ENCODE peak calls at places on chromosomes 3 and 15, in five cellular contexts. K is sigmoid colon, R is esophagus squamous epithelium, L is GM12892, W is uterus. V is an unnamed sample.

GRCh38 chr3:100067589-100067988 is 46.7 kb downstream of the FILIP1L start:
- DNase-seq in K (no peak), R (no peak), L (no peak), W (no peak), V (no peak)

GRCh38 chr3:176872771-176873209 is 324.5 kb downstream of the TBL1XR1 start:
- DNase-seq in K (no peak), R (no peak), L (no peak), W (no peak), V (peak)

GRCh38 chr3:132659370-132660055 is at the start of gene ACAD11:
- DNase-seq in K (peak), R (no peak), L (peak), W (peak), V (peak)

GRCh38 chr3:172557515-172558220 is 34.4 kb upstream of the TNFSF10 start:
- DNase-seq in K (no peak), R (no peak), L (no peak), W (no peak), V (no peak)

GRCh38 chr15:71806452-71806931 is 3.9 kb upstream of the NR2E3 start:
- DNase-seq in K (no peak), R (no peak), L (no peak), W (no peak), V (no peak)

GRCh38 chr3:80238606-80239005 is 470.8 kb upstream of the ROBO1 start:
- DNase-seq in K (no peak), R (no peak), L (no peak), W (no peak), V (no peak)

GRCh38 chr3:42351221-42351620 is 59.2 kb downstream of the LYZL4 start:
- DNase-seq in K (no peak), R (no peak), L (no peak), W (no peak), V (no peak)

GRCh38 chr3:4849136-4849535 is 130.1 kb upstream of the BHLHE40 start:
- DNase-seq in K (no peak), R (no peak), L (no peak), W (no peak), V (no peak)

GRCh38 chr3:133572158-133573053 is 1.1 kb upstream of the CDV3 start:
- DNase-seq in K (no peak), R (no peak), L (no peak), W (no peak), V (no peak)

GRCh38 chr3:158456114-158456513 is 114.9 kb upstream of the MLF1 start:
- DNase-seq in K (no peak), R (no peak), L (no peak), W (no peak), V (no peak)

GRCh38 chr15:91975241-91975978 is 121.9 kb downstream of the SLCO3A1 start:
- DNase-seq in K (no peak), R (no peak), L (no peak), W (no peak), V (no peak)

GRCh38 chr3:50442940-50443579 is 60.4 kb downstream of the CACNA2D2 start:
- DNase-seq in K (no peak), R (no peak), L (no peak), W (no peak), V (no peak)

GRCh38 chr3:152175576-152175883 is 93.2 kb upstream of the MBNL1 start:
- DNase-seq in K (no peak), R (no peak), L (no peak), W (no peak), V (no peak)

GRCh38 chr15:58574612-58575011 is 142.8 kb downstream of the LIPC start:
- DNase-seq in K (no peak), R (no peak), L (no peak), W (no peak), V (no peak)

GRCh38 chr3:184003187-184003967 is 14.3 kb downstream of the ABCC5 start:
- DNase-seq in K (no peak), R (no peak), L (no peak), W (no peak), V (no peak)

GRCh38 chr15:91871138-91871537 is 17.6 kb downstream of the SLCO3A1 start:
- DNase-seq in K (no peak), R (no peak), L (no peak), W (no peak), V (no peak)

GRCh38 chr3:53159415-53160135 is 1.4 kb upstream of the PRKCD start:
- DNase-seq in K (no peak), R (no peak), L (no peak), W (no peak), V (no peak)

GRCh38 chr3:157573281-157573680 is 70.1 kb upstream of the VEPH1 start:
- DNase-seq in K (no peak), R (no peak), L (no peak), W (no peak), V (no peak)

GRCh38 chr15:92636950-92637481 is 18.6 kb downstream of the FAM174B start:
- DNase-seq in K (no peak), R (no peak), L (no peak), W (peak), V (no peak)

GRCh38 chr3:46242120-46242519 is at the start of gene CCR3:
- DNase-seq in K (no peak), R (no peak), L (no peak), W (no peak), V (no peak)

GRCh38 chr15:73051402-73051810 is 857 bp upstream of the NEO1 start:
- DNase-seq in K (peak), R (no peak), L (no peak), W (peak), V (peak)

GRCh38 chr3:154247806-154248480 is 76.3 kb downstream of the DHX36 start:
- DNase-seq in K (no peak), R (no peak), L (no peak), W (no peak), V (no peak)

GRCh38 chr3:43098761-43099160 is 7.1 kb downstream of the POMGNT2 start:
- DNase-seq in K (no peak), R (no peak), L (no peak), W (no peak), V (no peak)

GRCh38 chr15:51117270-51117669 is 22.6 kb upstream of the TNFAIP8L3 start:
- DNase-seq in K (no peak), R (no peak), L (no peak), W (no peak), V (no peak)

GRCh38 chr3:61250784-61251173 is 473 bp downstream of the FHIT start:
- DNase-seq in K (peak), R (peak), L (no peak), W (peak), V (peak)

GRCh38 chr15:69615756-69616155 is 163.1 kb downstream of the RPLP1 start:
- DNase-seq in K (no peak), R (no peak), L (no peak), W (no peak), V (no peak)

GRCh38 chr15:87267798-87268197 is 988.7 kb downstream of the NTRK3 start:
- DNase-seq in K (no peak), R (no peak), L (no peak), W (no peak), V (no peak)

GRCh38 chr3:44021646-44022594 is 219.8 kb upstream of the TOPAZ1 start:
- DNase-seq in K (no peak), R (no peak), L (no peak), W (no peak), V (no peak)

GRCh38 chr3:52481819-52482521 is 13.2 kb upstream of the STAB1 start:
- DNase-seq in K (no peak), R (no peak), L (no peak), W (no peak), V (no peak)

GRCh38 chr3:97658670-97659285 is 105.8 kb upstream of the ARL6 start:
- DNase-seq in K (no peak), R (no peak), L (no peak), W (no peak), V (no peak)

GRCh38 chr3:87706176-87706575 is 352.6 kb downstream of the CGGBP1 start:
- DNase-seq in K (no peak), R (no peak), L (no peak), W (no peak), V (no peak)

GRCh38 chr3:127027811-127028548 is 45.1 kb downstream of the PLXNA1 start:
- DNase-seq in K (no peak), R (no peak), L (no peak), W (no peak), V (no peak)

GRCh38 chr15:83846847-83847246 is 192.9 kb downstream of the ADAMTSL3 start:
- DNase-seq in K (no peak), R (no peak), L (no peak), W (peak), V (no peak)

GRCh38 chr3:43004282-43004681 is 25.2 kb downstream of the GASK1A start:
- DNase-seq in K (no peak), R (no peak), L (no peak), W (no peak), V (no peak)

GRCh38 chr3:169449012-169449411 is 214.5 kb downstream of the MECOM start:
- DNase-seq in K (no peak), R (no peak), L (no peak), W (no peak), V (no peak)

GRCh38 chr3:170622369-170623159 is 36.7 kb upstream of the SLC7A14 start:
- DNase-seq in K (peak), R (no peak), L (no peak), W (peak), V (no peak)

GRCh38 chr3:69385723-69386483 is at the start of gene FRMD4B:
- DNase-seq in K (peak), R (no peak), L (no peak), W (peak), V (peak)

GRCh38 chr15:69685524-69686452 is 233.2 kb downstream of the RPLP1 start:
- DNase-seq in K (no peak), R (no peak), L (no peak), W (no peak), V (no peak)

GRCh38 chr3:129665024-129665768 is 58.7 kb upstream of the PLXND1 start:
- DNase-seq in K (no peak), R (no peak), L (no peak), W (no peak), V (no peak)

DNA sequence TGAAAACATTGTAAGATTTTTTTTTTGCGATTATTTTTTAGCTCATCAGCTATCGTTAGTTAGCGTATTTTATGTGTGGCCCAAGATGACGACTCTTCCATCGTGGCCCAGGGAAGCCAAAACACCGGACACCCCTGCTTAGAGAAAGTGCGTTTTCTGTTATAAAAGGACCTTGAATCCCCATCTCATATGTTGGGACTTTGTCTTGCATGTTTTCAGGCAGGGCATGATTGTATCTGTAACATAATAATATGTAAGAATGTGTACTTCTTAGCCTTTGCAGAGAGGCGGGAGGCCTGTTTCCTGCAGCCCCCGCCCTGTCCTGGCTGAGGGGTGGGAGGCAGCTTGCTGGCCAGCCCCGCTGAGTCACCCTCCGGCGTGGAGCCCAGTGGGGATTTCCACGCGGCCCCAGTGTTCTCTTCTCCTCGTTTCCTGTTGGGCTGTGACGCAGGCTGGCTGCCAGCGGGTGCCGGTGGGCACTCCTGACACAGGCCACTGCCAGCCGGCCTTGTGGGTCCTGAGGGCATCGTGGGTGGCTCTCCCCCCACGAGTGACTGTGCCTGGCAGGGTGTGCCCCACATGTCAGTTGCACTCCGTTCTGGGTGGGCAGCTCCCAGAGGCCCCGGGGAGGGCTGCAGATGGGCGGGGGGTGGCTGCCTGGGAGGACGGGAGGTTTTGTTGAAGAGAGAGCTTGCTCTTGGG is 55.6 kb downstream of the SMAD3 start:
- DNase-seq in K (peak), R (peak), L (peak), W (peak), V (peak)
- TF ChIP-seq POLR2A in K (no peak), R (no peak), L (peak), W (peak), V (no peak)

DNA sequence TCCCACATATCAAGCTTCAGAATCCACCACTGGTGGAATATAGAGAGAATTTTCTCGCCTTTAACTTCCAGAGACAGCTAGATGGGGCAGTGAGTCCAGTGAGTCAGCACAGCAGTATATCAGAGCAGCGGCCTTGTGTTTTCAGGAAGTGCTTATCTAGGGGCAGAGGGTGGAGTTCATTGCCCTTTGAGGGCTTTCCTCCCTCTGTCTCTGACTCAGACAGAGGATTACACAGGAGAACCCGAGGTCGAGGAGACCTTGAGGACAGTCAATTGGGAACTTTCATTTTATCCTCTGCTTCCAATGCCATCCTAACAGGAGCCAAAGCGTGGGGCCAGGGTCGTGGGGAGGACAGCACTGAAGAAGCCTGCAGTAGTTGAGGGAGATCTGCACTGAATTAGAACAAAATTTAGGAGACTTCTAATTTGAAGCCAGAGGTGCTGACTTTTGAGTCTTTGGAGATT is 109.6 kb upstream of the UMPS start:
- DNase-seq in K (no peak), R (no peak), L (no peak), W (no peak), V (no peak)
- TF ChIP-seq POLR2A in K (no peak), R (no peak), L (no peak), W (no peak), V (no peak)

GRCh38 chr3:39383913-39384664 is 919 bp downstream of the SLC25A38 start:
- DNase-seq in K (peak), R (no peak), L (peak), W (peak), V (peak)
- TF ChIP-seq POLR2A in K (peak), R (no peak), L (peak), W (peak), V (peak)

GRCh38 chr15:75606711-75607684 is 18.5 kb downstream of the SNUPN start:
- DNase-seq in K (no peak), R (no peak), L (no peak), W (no peak), V (no peak)
- TF ChIP-seq POLR2A in K (no peak), R (no peak), L (no peak), W (no peak), V (no peak)

GRCh38 chr15:101070024-101070423 is 150.9 kb downstream of the LRRK1 start:
- DNase-seq in K (no peak), R (no peak), L (no peak), W (peak), V (no peak)

GRCh38 chr15:101068523-101068960 is 149.4 kb downstream of the LRRK1 start:
- DNase-seq in K (no peak), R (no peak), L (no peak), W (no peak), V (no peak)

GRCh38 chr15:101067660-101068522 is 148.7 kb downstream of the LRRK1 start:
- DNase-seq in K (no peak), R (no peak), L (no peak), W (no peak), V (no peak)

GRCh38 chr15:101070502-101071273 is 151.5 kb downstream of the LRRK1 start:
- DNase-seq in K (no peak), R (no peak), L (no peak), W (peak), V (no peak)

GRCh38 chr15:101068961-101069734 is 150.0 kb downstream of the LRRK1 start:
- DNase-seq in K (no peak), R (no peak), L (no peak), W (peak), V (no peak)
- TF ChIP-seq POLR2A in K (no peak), R (no peak), L (no peak), W (no peak), V (no peak)

GRCh38 chr15:70703066-70703465 is 60.3 kb downstream of the UACA start:
- DNase-seq in K (no peak), R (no peak), L (no peak), W (no peak), V (no peak)

GRCh38 chr15:70703483-70703882 is 59.9 kb downstream of the UACA start:
- DNase-seq in K (no peak), R (no peak), L (no peak), W (no peak), V (no peak)

GRCh38 chr15:70704166-70704565 is 59.2 kb downstream of the UACA start:
- DNase-seq in K (no peak), R (no peak), L (no peak), W (no peak), V (no peak)

GRCh38 chr15:70702584-70702983 is 60.8 kb downstream of the UACA start:
- DNase-seq in K (no peak), R (no peak), L (no peak), W (no peak), V (no peak)

DNA sequence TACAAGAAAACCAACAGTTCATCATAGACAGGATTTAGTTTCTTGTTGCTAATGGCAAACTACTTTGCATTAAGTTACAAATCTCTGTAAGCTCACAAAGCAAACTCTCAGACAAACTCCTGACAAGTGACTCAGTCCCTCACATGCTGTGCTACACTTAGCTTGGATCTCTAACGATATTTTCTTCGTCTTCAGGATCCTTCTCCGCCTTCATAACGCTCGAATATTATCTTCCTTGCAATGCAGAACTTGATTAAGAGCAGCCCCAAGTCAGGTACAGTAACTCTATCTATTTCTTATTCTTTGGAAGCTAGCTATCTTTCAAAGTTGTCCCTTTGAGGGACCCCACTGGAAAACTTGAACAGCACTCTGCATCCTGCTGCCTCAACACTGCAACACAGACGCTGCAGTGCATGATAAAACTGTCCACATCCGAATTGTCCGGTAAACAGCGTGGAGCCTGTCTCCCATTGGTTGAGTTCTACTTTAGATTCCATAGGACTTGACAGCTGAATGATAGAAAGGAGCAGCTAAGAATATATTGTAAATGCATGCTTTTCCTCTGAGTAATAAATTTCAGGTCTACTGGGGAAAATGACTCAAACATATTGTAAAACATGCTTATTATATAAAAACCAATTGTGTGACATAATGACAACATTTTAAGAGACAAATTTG is 61.3 kb downstream of the UACA start:
- DNase-seq in K (no peak), R (no peak), L (no peak), W (no peak), V (no peak)
- TF ChIP-seq POLR2A in K (peak), R (no peak), L (no peak), W (no peak), V (no peak)

V was measured in GM12891.